ENCODE peak calls at places on chromosomes 6 and 20, in four cellular contexts. W is heart left ventricle, I is endothelial cell of umbilical vein, H is uterus. T is an unnamed sample.
A peak's percentile ranks its signal among the peaks of the same experiment; 100 is the strongest.

GRCh38 chr20:42130810-42131596 is 512.8 kb upstream of the CHD6 start:
- DNase-seq in W (no peak), I (no peak), H (no peak), T (no peak)

GRCh38 chr6:142883011-142883410 is 62.0 kb downstream of the HIVEP2 start:
- DNase-seq in W (no peak), I (no peak), H (no peak), T (no peak)

GRCh38 chr6:138833819-138834539 is 38.1 kb downstream of the ECT2L start:
- DNase-seq in W (peak; percentile 52), I (no peak), H (peak; percentile 89), T (no peak)

GRCh38 chr6:11309947-11310665 is 77.6 kb upstream of the NEDD9 start:
- DNase-seq in W (no peak), I (no peak), H (no peak), T (no peak)

GRCh38 chr6:16727996-16728395 is 33.3 kb downstream of the ATXN1 start:
- DNase-seq in W (no peak), I (no peak), H (no peak), T (no peak)

GRCh38 chr6:157380458-157380778 is 572 bp upstream of the ZDHHC14 start:
- DNase-seq in W (no peak), I (no peak), H (no peak), T (no peak)

GRCh38 chr6:29924731-29925130 is 17.6 kb upstream of the HLA-A start:
- DNase-seq in W (no peak), I (no peak), H (no peak), T (no peak)

GRCh38 chr6:163332575-163332974 is 81.9 kb upstream of the QKI start:
- DNase-seq in W (no peak), I (no peak), H (no peak), T (no peak)

GRCh38 chr20:49914310-49915117 is 815 bp downstream of the SPATA2 start:
- DNase-seq in W (no peak), I (peak; percentile 29), H (no peak), T (no peak)

GRCh38 chr20:37179671-37180524 is 550 bp upstream of the MROH8 start:
- DNase-seq in W (no peak), I (no peak), H (no peak), T (no peak)

GRCh38 chr6:121847806-121848522 is 412.5 kb downstream of the GJA1 start:
- DNase-seq in W (no peak), I (peak; percentile 34), H (no peak), T (no peak)

GRCh38 chr6:101462576-101462975 is 69.1 kb downstream of the GRIK2 start:
- DNase-seq in W (no peak), I (no peak), H (no peak), T (no peak)

GRCh38 chr6:11414564-11414963 is 123.0 kb upstream of the TMEM170B start:
- DNase-seq in W (no peak), I (peak; percentile 43), H (no peak), T (no peak)

GRCh38 chr6:55014321-55015088 is 159.8 kb upstream of the HCRTR2 start:
- DNase-seq in W (no peak), I (no peak), H (no peak), T (no peak)

GRCh38 chr6:81834141-81834621 is 81.7 kb upstream of the TENT5A start:
- DNase-seq in W (peak; percentile 55), I (no peak), H (no peak), T (no peak)

GRCh38 chr6:74752303-74752702 is 453.6 kb downstream of the COL12A1 start:
- DNase-seq in W (no peak), I (no peak), H (no peak), T (no peak)

GRCh38 chr20:37943501-37944455 is 40.9 kb downstream of the VSTM2L start:
- DNase-seq in W (no peak), I (no peak), H (no peak), T (no peak)

GRCh38 chr6:38453302-38453701 is 186.4 kb downstream of the BTBD9 start:
- DNase-seq in W (no peak), I (no peak), H (no peak), T (no peak)

GRCh38 chr6:128903715-128904114 is 20.8 kb downstream of the LAMA2 start:
- DNase-seq in W (no peak), I (no peak), H (no peak), T (no peak)

GRCh38 chr6:88813045-88813444 is 150.4 kb downstream of the RNGTT start:
- DNase-seq in W (no peak), I (no peak), H (no peak), T (no peak)

GRCh38 chr6:33781105-33781975 is 7.6 kb downstream of the LEMD2 start:
- DNase-seq in W (no peak), I (peak; percentile 92), H (no peak), T (no peak)

GRCh38 chr6:73452107-73452461 is at the start of gene CGAS:
- DNase-seq in W (peak; percentile 82), I (peak; percentile 60), H (peak; percentile 57), T (peak; percentile 88)

GRCh38 chr20:10218536-10219451 is at the start of gene SNAP25:
- DNase-seq in W (peak; percentile 9), I (peak; percentile 71), H (peak; percentile 84), T (peak; percentile 71)

GRCh38 chr20:16132399-16132798 is 440.8 kb downstream of the KIF16B start:
- DNase-seq in W (no peak), I (no peak), H (no peak), T (no peak)

GRCh38 chr6:148240866-148241477 is 101.7 kb upstream of the SASH1 start:
- DNase-seq in W (no peak), I (no peak), H (no peak), T (no peak)

GRCh38 chr6:36444470-36444869 is 1.7 kb downstream of the KCTD20 start:
- DNase-seq in W (no peak), I (peak; percentile 75), H (no peak), T (no peak)

GRCh38 chr20:34922654-34923381 is 32.8 kb downstream of the GSS start:
- DNase-seq in W (peak; percentile 38), I (no peak), H (peak; percentile 31), T (no peak)

GRCh38 chr6:15420959-15421438 is 175.1 kb downstream of the JARID2 start:
- DNase-seq in W (no peak), I (no peak), H (no peak), T (no peak)

GRCh38 chr6:72374172-72374571 is 247.7 kb upstream of the KCNQ5 start:
- DNase-seq in W (no peak), I (no peak), H (no peak), T (no peak)

GRCh38 chr20:63819224-63819917 is 11.7 kb downstream of the ZBTB46 start:
- DNase-seq in W (no peak), I (peak; percentile 26), H (peak; percentile 51), T (peak; percentile 69)

GRCh38 chr6:32609731-32610640 is 20.3 kb upstream of the HLA-DRB1 start:
- DNase-seq in W (peak; percentile 69), I (peak; percentile 96), H (no peak), T (no peak)

GRCh38 chr6:21022343-21023107 is 488.3 kb downstream of the CDKAL1 start:
- DNase-seq in W (no peak), I (peak; percentile 92), H (no peak), T (no peak)

GRCh38 chr20:59985864-59986263 is 27.6 kb downstream of the CDH26 start:
- DNase-seq in W (no peak), I (no peak), H (no peak), T (no peak)

GRCh38 chr6:37190159-37190535 is 20.2 kb downstream of the PIM1 start:
- DNase-seq in W (no peak), I (no peak), H (no peak), T (no peak)

GRCh38 chr6:144330588-144330987 is 45.5 kb downstream of the UTRN start:
- DNase-seq in W (no peak), I (no peak), H (no peak), T (no peak)

GRCh38 chr6:144325232-144325631 is 40.1 kb downstream of the UTRN start:
- DNase-seq in W (no peak), I (no peak), H (no peak), T (no peak)

GRCh38 chr6:144331610-144332009 is 46.5 kb downstream of the UTRN start:
- DNase-seq in W (no peak), I (no peak), H (no peak), T (no peak)

GRCh38 chr6:144330017-144330416 is 44.9 kb downstream of the UTRN start:
- DNase-seq in W (no peak), I (no peak), H (no peak), T (no peak)

DNA sequence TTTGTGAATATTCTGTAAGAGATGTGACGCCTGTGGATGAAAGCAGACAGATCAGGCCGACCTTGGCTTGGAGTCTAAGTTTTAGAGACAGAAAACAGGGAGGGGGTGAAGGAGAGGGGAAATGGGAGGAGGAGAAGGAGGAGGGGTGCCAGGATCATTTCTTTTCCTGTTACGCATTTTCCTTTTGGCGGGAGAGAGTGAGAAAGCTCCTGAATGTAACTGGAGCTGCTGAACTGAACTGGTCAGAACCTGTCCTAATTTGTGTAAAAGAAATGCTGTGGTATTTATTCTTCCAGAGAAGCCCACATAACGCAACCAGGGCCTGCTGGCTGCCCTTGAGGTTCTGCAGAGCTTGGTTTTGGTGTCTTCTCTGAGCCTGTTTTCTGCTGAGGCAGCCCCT is 41.9 kb downstream of the UTRN start:
- DNase-seq in W (no peak), I (peak; percentile 72), H (peak; percentile 71), T (no peak)
- TF ChIP-seq POLR2A in W (no peak), I (no peak), H (no peak), T (no peak)

GRCh38 chr6:137236581-137237355 is 17.6 kb upstream of the IFNGR1 start:
- DNase-seq in W (no peak), I (no peak), H (no peak), T (no peak)
- H3K27ac ChIP-seq in W (peak overlapping the region; percentile 10), I (peak overlapping the region; percentile 13), H (no peak overlapping the region), T (peak overlapping the region; percentile 38)

GRCh38 chr6:6164367-6164766 is 156.1 kb downstream of the F13A1 start:
- DNase-seq in W (no peak), I (no peak), H (no peak), T (no peak)
- H3K4me1 ChIP-seq in W (no peaks in the 10 kb centered on the region), I (no peaks in the 10 kb centered on the region), H (no peaks in the 10 kb centered on the region), T (no peaks in the 10 kb centered on the region)

DNA sequence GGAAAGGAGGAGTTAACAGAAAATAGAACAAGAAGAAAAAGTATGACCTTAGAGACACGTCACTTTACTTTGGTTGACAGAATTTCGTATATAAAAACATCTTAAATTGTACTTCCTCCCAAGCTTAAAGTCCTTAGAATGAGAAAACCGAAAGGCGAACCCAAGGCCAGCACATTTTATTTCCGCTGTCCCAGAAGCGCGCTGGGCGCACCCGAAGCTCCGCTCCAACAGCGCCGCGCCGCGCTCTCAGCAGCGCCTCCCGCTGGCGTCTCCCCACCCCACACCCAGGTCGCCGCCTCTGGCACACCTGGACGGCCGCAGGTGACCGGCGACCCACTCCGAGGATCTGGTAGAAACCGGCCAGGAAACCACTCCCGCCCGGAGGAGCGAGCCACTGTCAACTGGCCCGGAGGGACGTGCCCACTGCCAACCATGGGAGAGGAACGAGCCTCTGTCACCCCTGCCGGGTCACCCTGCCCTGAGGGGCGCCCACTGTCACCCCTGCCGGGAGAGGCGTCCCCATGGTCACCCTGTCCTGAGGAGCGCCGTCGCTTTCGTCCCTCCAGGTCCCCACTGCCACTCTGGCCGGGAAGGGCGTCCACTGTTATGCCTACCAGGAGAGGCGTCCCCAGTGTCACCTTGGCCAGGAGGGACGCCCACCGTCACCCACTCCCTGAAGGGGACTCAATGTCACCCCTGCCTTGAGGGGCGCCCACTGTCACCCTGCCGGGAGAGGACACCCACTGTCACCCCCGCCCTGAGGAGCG is 824 bp downstream of the MPC1 start:
- DNase-seq in W (peak; percentile 75), I (peak; percentile 31), H (peak; percentile 41), T (peak; percentile 81)
- TF ChIP-seq POLR2A in W (no peak), I (no peak), H (no peak), T (no peak)

T was measured in sigmoid colon.